ENCODE peak calls at places on chromosomes 5 and 9, in ten cellular contexts. F, S, Z, I, Y, H, E, L, G and Q are unnamed samples.

GRCh38 chr9:35517136-35517535 is 27.2 kb downstream of the RUSC2 start:
- DNase-seq in F (no peak), S (no peak), Z (no peak), I (no peak), Y (no peak), H (no peak), E (no peak), L (peak; percentile 26), G (no peak), Q (peak; percentile 41)

GRCh38 chr9:131624636-131625241 is 79.4 kb downstream of the PRRT1B start:
- DNase-seq in F (no peak), S (peak; percentile 10), Z (no peak), I (no peak), Y (no peak), H (no peak), E (no peak), L (peak; percentile 23), G (no peak), Q (no peak)

GRCh38 chr5:1666812-1667588 is 132.6 kb downstream of the MRPL36 start:
- DNase-seq in F (no peak), S (no peak), Z (no peak), I (peak; percentile 31), Y (no peak), H (no peak), E (peak; percentile 76), L (no peak), G (no peak), Q (peak; percentile 30)

GRCh38 chr5:34053571-34054271 is 10.7 kb upstream of the C1QTNF3 start:
- DNase-seq in F (no peak), S (no peak), Z (no peak), I (no peak), Y (no peak), H (no peak), E (no peak), L (no peak), G (no peak), Q (no peak)

GRCh38 chr5:23977996-23978395 is 470.6 kb downstream of the PRDM9 start:
- DNase-seq in F (peak; percentile 24), S (no peak), Z (no peak), I (no peak), Y (no peak), H (no peak), E (peak; percentile 65), L (no peak), G (no peak), Q (no peak)

GRCh38 chr5:79511945-79512493 is 1.9 kb downstream of the HOMER1 start:
- DNase-seq in F (no peak), S (no peak), Z (no peak), I (no peak), Y (no peak), H (no peak), E (no peak), L (peak; percentile 23), G (no peak), Q (peak; percentile 16)

GRCh38 chr9:92558612-92559374 is 23.0 kb upstream of the ECM2 start:
- DNase-seq in F (peak; percentile 68), S (no peak), Z (no peak), I (no peak), Y (no peak), H (peak; percentile 59), E (no peak), L (no peak), G (no peak), Q (no peak)

GRCh38 chr5:173542964-173543363 is 73.5 kb downstream of the BOD1 start:
- DNase-seq in F (no peak), S (no peak), Z (no peak), I (no peak), Y (no peak), H (no peak), E (no peak), L (no peak), G (no peak), Q (no peak)

GRCh38 chr5:135223891-135224625 is 175.0 kb downstream of the MACROH2A1 start:
- DNase-seq in F (no peak), S (no peak), Z (no peak), I (no peak), Y (peak; percentile 25), H (no peak), E (no peak), L (no peak), G (peak; percentile 16), Q (no peak)

GRCh38 chr5:54844905-54845566 is 140.4 kb downstream of the ESM1 start:
- DNase-seq in F (no peak), S (peak; percentile 32), Z (peak; percentile 8), I (no peak), Y (no peak), H (no peak), E (no peak), L (peak; percentile 85), G (no peak), Q (peak; percentile 83)
- TF ChIP-seq CTCF in F (peak; percentile 62), S (peak; percentile 50), Z (peak; percentile 49), I (peak; percentile 65), Y (peak; percentile 77), H (peak; percentile 26), E (peak; percentile 39), L (peak; percentile 25), G (peak; percentile 70), Q (peak; percentile 22)

DNA sequence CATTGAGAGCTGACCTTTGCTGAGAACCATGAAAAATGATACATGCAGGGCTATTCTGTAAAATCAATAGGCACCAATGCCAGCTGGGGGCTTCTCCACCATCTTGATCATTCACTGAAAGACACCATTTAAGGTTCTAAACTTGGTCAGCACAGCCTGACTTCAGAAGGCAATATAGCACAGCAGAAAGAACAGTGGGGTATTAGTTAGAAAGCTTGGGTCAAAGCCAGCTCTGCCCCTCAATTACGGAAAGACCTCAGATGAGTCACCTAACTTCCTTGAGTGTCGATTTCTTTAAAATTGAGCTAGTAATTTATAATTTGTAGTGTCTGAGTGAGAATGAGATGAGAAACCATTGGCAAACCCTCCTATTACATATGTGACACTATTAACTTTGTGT is 3.4 kb downstream of the TNC start:
- DNase-seq in F (no peak), S (no peak), Z (no peak), I (no peak), Y (no peak), H (no peak), E (no peak), L (no peak), G (no peak), Q (no peak)
- H3K4me3 ChIP-seq in F (no peak overlapping the region), S (peak overlapping the region; percentile 73), Z (no peak overlapping the region), I (no peak overlapping the region), Y (no peak overlapping the region), H (no peak overlapping the region), E (no peak overlapping the region), L (no peak overlapping the region), G (no peak overlapping the region), Q (no peak overlapping the region)

DNA sequence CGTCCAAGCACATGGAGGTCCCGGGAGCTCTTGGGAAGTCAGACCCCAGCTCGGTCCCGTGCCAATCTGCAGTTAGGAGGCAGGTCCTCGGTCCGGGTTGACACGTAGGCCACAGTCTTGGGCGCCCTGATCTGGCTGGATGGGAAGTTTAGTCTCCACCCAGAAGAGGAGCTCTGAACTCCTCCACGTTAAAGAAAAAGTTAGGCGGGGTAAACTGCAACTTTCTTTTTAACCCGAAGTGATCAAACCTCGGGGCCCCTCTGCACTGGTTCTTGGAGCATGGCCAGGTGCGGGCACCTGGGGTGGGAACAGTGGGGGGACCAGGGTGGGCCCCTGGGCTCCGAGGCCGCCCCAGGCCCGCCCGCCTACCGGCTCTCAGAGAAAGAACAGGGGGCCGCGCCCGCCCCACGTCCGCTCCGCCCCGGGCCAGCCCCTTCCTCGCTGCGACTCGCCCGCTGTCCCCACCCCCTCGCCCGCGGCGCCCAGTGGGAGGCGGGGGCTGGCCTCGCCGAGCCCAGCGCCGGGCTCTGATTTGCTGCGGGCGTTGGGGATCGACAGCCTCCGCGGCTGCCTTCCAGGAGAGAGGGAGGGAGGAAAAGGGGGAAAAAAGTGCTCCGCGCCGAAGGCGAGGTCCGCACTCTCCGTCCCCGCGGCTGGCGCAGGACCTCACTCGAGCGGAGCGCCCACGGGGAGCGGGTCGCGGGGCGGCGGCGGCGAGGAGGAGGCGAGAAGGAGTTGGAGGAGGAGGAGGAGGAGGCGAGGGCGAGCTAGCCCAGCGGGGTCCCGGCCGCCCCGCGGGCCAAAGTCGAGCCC is at the start of gene COL5A1:
- DNase-seq in F (peak; percentile 73), S (peak; percentile 80), Z (no peak), I (peak; percentile 92), Y (peak; percentile 88), H (peak; percentile 77), E (peak; percentile 97), L (peak; percentile 90), G (peak; percentile 85), Q (peak; percentile 96)
- TF ChIP-seq CTCF in F (no peak), S (no peak), Z (no peak), I (no peak), Y (no peak), H (no peak), E (no peak), L (peak; percentile 20), G (no peak), Q (no peak)

GRCh38 chr9:33815781-33816180 is 1.2 kb upstream of the UBE2R2 start:
- DNase-seq in F (no peak), S (no peak), Z (no peak), I (no peak), Y (no peak), H (no peak), E (no peak), L (no peak), G (no peak), Q (no peak)
- H3K4me3 ChIP-seq in F (no peak overlapping the region), S (no peak overlapping the region), Z (no peak overlapping the region), I (no peak overlapping the region), Y (no peak overlapping the region), H (no peak overlapping the region), E (no peak overlapping the region), L (no peak overlapping the region), G (no peak overlapping the region), Q (no peak overlapping the region)